ENCODE peak calls at places on chromosome 4, in eight cellular contexts. One of them, this sample, is unnamed.

GRCh38 chr4:105186701-105187158 is 40.1 kb downstream of the TET2 start:
- DNase-seq in right lobe of liver: no peak
- DNase-seq in A673: peak
- DNase-seq in kidney: no peak
- DNase-seq in HepG2: no peak
- DNase-seq in K562: no peak
- DNase-seq in WERI-Rb-1: no peak
- DNase-seq in SK-N-SH: no peak
- DNase-seq in this sample: no peak

GRCh38 chr4:118557298-118557851 is 127.8 kb upstream of the METTL14 start:
- DNase-seq in HepG2: no peak
- DNase-seq in SK-N-SH: no peak
- DNase-seq in A673: peak
- DNase-seq in WERI-Rb-1: no peak
- DNase-seq in right lobe of liver: no peak
- DNase-seq in kidney: no peak
- DNase-seq in K562: peak
- DNase-seq in this sample: no peak

GRCh38 chr4:128718793-128719192 is 90.7 kb upstream of the JADE1 start:
- DNase-seq in HepG2: no peak
- DNase-seq in right lobe of liver: no peak
- DNase-seq in kidney: no peak
- DNase-seq in A673: peak
- DNase-seq in WERI-Rb-1: no peak
- DNase-seq in SK-N-SH: no peak
- DNase-seq in K562: no peak
- DNase-seq in this sample: no peak

GRCh38 chr4:4637710-4638109 is 95.9 kb upstream of the STX18 start:
- DNase-seq in HepG2: no peak
- DNase-seq in A673: no peak
- DNase-seq in right lobe of liver: no peak
- DNase-seq in WERI-Rb-1: no peak
- DNase-seq in SK-N-SH: no peak
- DNase-seq in kidney: no peak
- DNase-seq in K562: no peak
- DNase-seq in this sample: peak

GRCh38 chr4:20284990-20285389 is 33.3 kb downstream of the SLIT2 start:
- DNase-seq in SK-N-SH: no peak
- DNase-seq in WERI-Rb-1: no peak
- DNase-seq in K562: peak
- DNase-seq in A673: no peak
- DNase-seq in HepG2: no peak
- DNase-seq in kidney: no peak
- DNase-seq in right lobe of liver: no peak
- DNase-seq in this sample: no peak

GRCh38 chr4:112327950-112328349 is 30.8 kb downstream of the ALPK1 start:
- DNase-seq in right lobe of liver: no peak
- DNase-seq in A673: peak
- DNase-seq in kidney: no peak
- DNase-seq in WERI-Rb-1: no peak
- DNase-seq in K562: peak
- DNase-seq in HepG2: peak
- DNase-seq in SK-N-SH: peak
- DNase-seq in this sample: no peak

GRCh38 chr4:153916273-153916755 is 127.4 kb upstream of the SFRP2 start:
- DNase-seq in SK-N-SH: no peak
- DNase-seq in A673: no peak
- DNase-seq in right lobe of liver: no peak
- DNase-seq in WERI-Rb-1: no peak
- DNase-seq in kidney: no peak
- DNase-seq in K562: no peak
- DNase-seq in HepG2: no peak
- DNase-seq in this sample: peak

GRCh38 chr4:75821966-75822365 is 80.3 kb downstream of the PPEF2 start:
- DNase-seq in WERI-Rb-1: no peak
- DNase-seq in SK-N-SH: no peak
- DNase-seq in HepG2: no peak
- DNase-seq in K562: no peak
- DNase-seq in A673: no peak
- DNase-seq in right lobe of liver: no peak
- DNase-seq in kidney: no peak
- DNase-seq in this sample: no peak

GRCh38 chr4:26263165-26263564 is 57.6 kb upstream of the RBPJ start:
- DNase-seq in kidney: no peak
- DNase-seq in HepG2: no peak
- DNase-seq in WERI-Rb-1: no peak
- DNase-seq in A673: peak
- DNase-seq in SK-N-SH: peak
- DNase-seq in K562: peak
- DNase-seq in right lobe of liver: no peak
- DNase-seq in this sample: no peak

GRCh38 chr4:7754565-7755262 is 184.9 kb downstream of the AFAP1 start:
- DNase-seq in A673: no peak
- DNase-seq in SK-N-SH: no peak
- DNase-seq in WERI-Rb-1: no peak
- DNase-seq in kidney: peak
- DNase-seq in HepG2: no peak
- DNase-seq in K562: no peak
- DNase-seq in right lobe of liver: no peak
- DNase-seq in this sample: no peak

GRCh38 chr4:76690091-76690905 is 207.6 kb downstream of the SOWAHB start:
- DNase-seq in K562: no peak
- DNase-seq in kidney: no peak
- DNase-seq in right lobe of liver: no peak
- DNase-seq in A673: peak
- DNase-seq in HepG2: no peak
- DNase-seq in SK-N-SH: peak
- DNase-seq in WERI-Rb-1: no peak
- DNase-seq in this sample: no peak

GRCh38 chr4:141657550-141657949 is 21.2 kb downstream of the IL15 start:
- DNase-seq in HepG2: no peak
- DNase-seq in right lobe of liver: no peak
- DNase-seq in K562: no peak
- DNase-seq in WERI-Rb-1: no peak
- DNase-seq in A673: no peak
- DNase-seq in SK-N-SH: no peak
- DNase-seq in kidney: no peak
- DNase-seq in this sample: no peak

GRCh38 chr4:77010841-77011354 is 61.3 kb downstream of the SEPTIN11 start:
- DNase-seq in A673: peak
- DNase-seq in K562: no peak
- DNase-seq in kidney: no peak
- DNase-seq in right lobe of liver: no peak
- DNase-seq in WERI-Rb-1: no peak
- DNase-seq in HepG2: no peak
- DNase-seq in SK-N-SH: no peak
- DNase-seq in this sample: no peak

GRCh38 chr4:87910795-87911194 is 64.7 kb upstream of the SPP1 start:
- DNase-seq in HepG2: peak
- DNase-seq in K562: no peak
- DNase-seq in WERI-Rb-1: no peak
- DNase-seq in SK-N-SH: no peak
- DNase-seq in A673: no peak
- DNase-seq in right lobe of liver: no peak
- DNase-seq in kidney: no peak
- DNase-seq in this sample: no peak

GRCh38 chr4:77047037-77047436 is 28.8 kb downstream of the CCNI start:
- DNase-seq in K562: peak
- DNase-seq in HepG2: peak
- DNase-seq in WERI-Rb-1: no peak
- DNase-seq in SK-N-SH: peak
- DNase-seq in right lobe of liver: no peak
- DNase-seq in kidney: no peak
- DNase-seq in A673: peak
- DNase-seq in this sample: no peak

GRCh38 chr4:4919926-4920325 is 60.5 kb downstream of the MSX1 start:
- DNase-seq in K562: no peak
- DNase-seq in WERI-Rb-1: no peak
- DNase-seq in right lobe of liver: no peak
- DNase-seq in SK-N-SH: no peak
- DNase-seq in A673: no peak
- DNase-seq in HepG2: no peak
- DNase-seq in kidney: no peak
- DNase-seq in this sample: no peak

GRCh38 chr4:24210332-24210902 is 320.6 kb upstream of the PPARGC1A start:
- DNase-seq in kidney: peak
- DNase-seq in K562: no peak
- DNase-seq in WERI-Rb-1: no peak
- DNase-seq in A673: no peak
- DNase-seq in right lobe of liver: peak
- DNase-seq in SK-N-SH: no peak
- DNase-seq in HepG2: no peak
- DNase-seq in this sample: no peak

GRCh38 chr4:8538703-8539567 is 41.3 kb upstream of the GPR78 start:
- DNase-seq in WERI-Rb-1: no peak
- DNase-seq in K562: no peak
- DNase-seq in SK-N-SH: no peak
- DNase-seq in right lobe of liver: no peak
- DNase-seq in A673: no peak
- DNase-seq in HepG2: peak
- DNase-seq in kidney: peak
- DNase-seq in this sample: no peak

GRCh38 chr4:5755161-5755560 is 44.2 kb downstream of the EVC start:
- DNase-seq in SK-N-SH: no peak
- DNase-seq in WERI-Rb-1: no peak
- DNase-seq in right lobe of liver: no peak
- DNase-seq in A673: no peak
- DNase-seq in HepG2: no peak
- DNase-seq in K562: no peak
- DNase-seq in kidney: no peak
- DNase-seq in this sample: no peak

DNA sequence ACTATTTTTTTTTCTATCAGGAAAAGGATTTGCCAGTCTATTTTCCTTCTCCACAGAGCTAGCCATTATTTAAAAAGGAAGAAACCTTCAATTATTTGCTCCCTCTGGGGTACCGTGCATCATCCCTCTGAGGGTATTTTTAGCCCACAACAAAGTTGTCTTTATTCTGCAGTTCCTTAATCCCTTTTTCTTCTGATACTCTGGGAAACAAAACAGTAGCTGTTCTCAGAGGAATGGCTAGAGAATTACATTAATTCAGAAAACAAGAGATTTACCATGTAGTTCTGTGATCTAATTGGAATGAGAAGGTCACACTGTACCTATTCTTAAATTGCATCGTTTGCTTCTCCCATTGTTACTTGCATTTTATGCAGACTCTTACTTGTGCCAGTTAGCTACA is 1056.7 kb downstream of the STIM2 start:
- DNase-seq in SK-N-SH: no peak
- DNase-seq in K562: no peak
- DNase-seq in WERI-Rb-1: no peak
- DNase-seq in A673: no peak
- DNase-seq in right lobe of liver: no peak
- DNase-seq in kidney: no peak
- DNase-seq in HepG2: no peak
- DNase-seq in this sample: no peak
- H3K4me3 ChIP-seq in SK-N-SH: no peak
- H3K4me3 ChIP-seq in K562: no peak
- H3K4me3 ChIP-seq in WERI-Rb-1: no peak
- H3K4me3 ChIP-seq in A673: no peak
- H3K4me3 ChIP-seq in right lobe of liver: no peak
- H3K4me3 ChIP-seq in kidney: no peak
- H3K4me3 ChIP-seq in HepG2: no peak
- H3K4me3 ChIP-seq in this sample: no peak

DNA sequence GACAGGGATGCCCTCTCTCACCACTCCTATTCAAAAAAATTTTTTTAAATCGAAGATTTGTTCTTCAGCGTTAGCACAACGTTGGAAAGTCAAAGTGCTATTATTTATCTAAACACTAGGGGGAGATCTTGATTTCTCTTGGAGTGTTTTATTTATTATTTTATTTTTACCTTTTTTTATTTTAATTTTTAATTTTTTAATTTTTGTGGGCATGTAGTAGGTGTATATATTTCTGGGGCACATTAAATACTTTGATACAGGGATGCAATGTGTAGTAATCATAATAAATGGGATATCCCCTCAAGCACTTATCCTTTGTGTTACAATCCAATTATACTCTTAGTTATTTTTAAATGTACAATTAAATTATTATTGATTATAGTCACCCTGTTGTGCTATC is 37.4 kb upstream of the SLC10A4 start:
- DNase-seq in kidney: no peak
- DNase-seq in right lobe of liver: no peak
- DNase-seq in SK-N-SH: no peak
- DNase-seq in HepG2: no peak
- DNase-seq in WERI-Rb-1: no peak
- DNase-seq in K562: no peak
- DNase-seq in A673: peak
- DNase-seq in this sample: no peak
- TF ChIP-seq CTCF in kidney: peak
- TF ChIP-seq CTCF in right lobe of liver: peak
- TF ChIP-seq CTCF in SK-N-SH: peak
- TF ChIP-seq CTCF in HepG2: no peak
- TF ChIP-seq CTCF in WERI-Rb-1: no peak
- TF ChIP-seq CTCF in K562: peak
- TF ChIP-seq CTCF in A673: peak
- TF ChIP-seq CTCF in this sample: no peak

DNA sequence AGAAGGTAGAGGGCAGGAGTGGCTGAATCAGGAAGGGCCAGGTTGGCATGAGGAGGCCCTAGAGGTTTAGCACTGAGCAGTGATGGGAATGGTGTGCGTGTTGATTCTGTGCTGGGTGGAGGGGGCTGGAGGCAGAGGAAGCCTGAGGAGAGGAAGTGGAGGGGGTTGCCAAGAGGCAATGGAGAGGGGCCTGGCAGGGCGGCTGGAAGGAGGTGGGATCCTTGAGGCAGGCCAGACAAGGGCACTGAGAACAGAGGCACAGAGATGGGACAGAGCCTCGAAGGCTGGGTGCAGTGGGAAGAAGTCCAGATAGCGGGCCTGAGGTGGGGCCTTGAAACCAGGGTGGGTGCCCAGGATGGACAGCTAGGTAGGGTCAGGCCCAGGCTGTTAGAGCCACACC is 24.3 kb downstream of the SH3BP2 start:
- DNase-seq in kidney: peak
- DNase-seq in A673: no peak
- DNase-seq in SK-N-SH: no peak
- DNase-seq in WERI-Rb-1: no peak
- DNase-seq in right lobe of liver: no peak
- DNase-seq in K562: no peak
- DNase-seq in HepG2: no peak
- DNase-seq in this sample: no peak
- H3K4me3 ChIP-seq in kidney: no peak
- H3K4me3 ChIP-seq in A673: no peak
- H3K4me3 ChIP-seq in SK-N-SH: no peak
- H3K4me3 ChIP-seq in WERI-Rb-1: no peak
- H3K4me3 ChIP-seq in right lobe of liver: no peak
- H3K4me3 ChIP-seq in K562: no peak
- H3K4me3 ChIP-seq in HepG2: no peak
- H3K4me3 ChIP-seq in this sample: no peak

GRCh38 chr4:66736593-66736992 is 808.7 kb downstream of the CENPC start:
- DNase-seq in HepG2: peak
- DNase-seq in right lobe of liver: no peak
- DNase-seq in K562: no peak
- DNase-seq in kidney: no peak
- DNase-seq in A673: peak
- DNase-seq in WERI-Rb-1: no peak
- DNase-seq in SK-N-SH: no peak
- DNase-seq in this sample: no peak

DNA sequence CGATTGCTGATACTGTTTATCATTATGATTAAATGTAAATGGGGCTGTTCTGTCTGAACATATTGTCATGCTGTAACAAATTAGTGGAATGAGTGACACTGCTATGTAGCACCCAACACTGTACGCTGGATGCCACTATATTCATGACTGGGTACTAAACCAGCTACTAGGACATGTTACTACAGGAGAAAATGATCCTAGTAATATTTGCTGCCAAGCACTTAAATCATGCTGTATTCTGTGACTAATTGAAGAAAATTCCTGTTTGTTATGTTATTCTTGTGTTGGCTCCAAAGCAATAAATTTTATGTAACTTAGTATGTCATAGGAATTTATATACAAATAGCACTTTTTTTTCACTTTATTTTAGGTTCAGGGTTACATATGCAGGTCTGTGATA is 804.2 kb downstream of the CENPC start:
- DNase-seq in WERI-Rb-1: no peak
- DNase-seq in SK-N-SH: no peak
- DNase-seq in right lobe of liver: no peak
- DNase-seq in HepG2: no peak
- DNase-seq in A673: no peak
- DNase-seq in kidney: no peak
- DNase-seq in K562: no peak
- DNase-seq in this sample: no peak
- TF ChIP-seq CTCF in WERI-Rb-1: no peak
- TF ChIP-seq CTCF in SK-N-SH: no peak
- TF ChIP-seq CTCF in right lobe of liver: no peak
- TF ChIP-seq CTCF in HepG2: no peak
- TF ChIP-seq CTCF in A673: no peak
- TF ChIP-seq CTCF in kidney: no peak
- TF ChIP-seq CTCF in K562: no peak
- TF ChIP-seq CTCF in this sample: no peak

This sample was measured in GM12864.